ENCODE peak calls at places on chromosomes 11 and 22, in seven cellular contexts. I is SHP77 treated with DMSO at 0.1 percent for 48 hours, J is T-cell, E is vagina, U is HTR-8/SVneo, N is Ammon's horn, A is A172. D is an unnamed sample.

GRCh38 chr22:48091060-48091650 is 1328.7 kb downstream of the TBC1D22A start:
- DNase-seq in J (no peak), N (no peak), A (no peak), E (no peak), U (no peak), I (no peak), D (no peak)

GRCh38 chr11:121366970-121367369 is 74.4 kb downstream of the SC5D start:
- DNase-seq in A (no peak), I (no peak), U (no peak), J (no peak), N (no peak), E (no peak), D (no peak)

GRCh38 chr11:102464037-102464436 is 11.5 kb upstream of the TMEM123 start:
- DNase-seq in A (no peak), I (no peak), U (no peak), N (no peak), E (no peak), J (no peak), D (no peak)

GRCh38 chr11:119029340-119030028 is 1.2 kb downstream of the SLC37A4 start:
- DNase-seq in I (no peak), U (no peak), J (no peak), E (no peak), A (no peak), N (peak; percentile 38), D (no peak)

GRCh38 chr11:66603072-66603471 is 10.1 kb downstream of the CCS start:
- DNase-seq in I (no peak), U (no peak), N (no peak), E (no peak), J (no peak), A (no peak), D (no peak)

GRCh38 chr11:65301491-65302329 is 13.0 kb upstream of the CDC42EP2 start:
- DNase-seq in I (no peak), N (peak; percentile 72), A (no peak), U (no peak), E (no peak), J (no peak), D (no peak)

GRCh38 chr11:117690484-117691205 is 106.4 kb downstream of the DSCAML1 start:
- DNase-seq in J (no peak), U (no peak), E (no peak), A (no peak), I (no peak), N (no peak), D (no peak)

GRCh38 chr11:73375830-73376167 is 400 bp upstream of the RELT start:
- DNase-seq in U (no peak), N (no peak), E (no peak), A (no peak), I (no peak), J (no peak), D (no peak)

GRCh38 chr11:70360211-70360610 is 38.1 kb upstream of the CTTN start:
- DNase-seq in J (no peak), A (no peak), U (no peak), I (no peak), N (no peak), E (no peak), D (no peak)

GRCh38 chr11:109865558-109866186 is 227.5 kb upstream of the ZC3H12C start:
- DNase-seq in N (peak; percentile 81), E (no peak), A (peak; percentile 3), U (peak; percentile 18), J (no peak), I (peak; percentile 8), D (no peak)

GRCh38 chr22:50251472-50252054 is 498 bp upstream of the HDAC10 start:
- DNase-seq in U (no peak), E (no peak), I (no peak), N (no peak), A (no peak), J (no peak), D (no peak)

GRCh38 chr22:46557736-46558480 is 20.5 kb upstream of the CELSR1 start:
- DNase-seq in N (no peak), U (no peak), A (no peak), E (no peak), I (no peak), J (no peak), D (no peak)

GRCh38 chr11:34327804-34328631 is 29.8 kb downstream of the ABTB2 start:
- DNase-seq in U (no peak), N (peak; percentile 71), E (no peak), J (no peak), I (no peak), A (no peak), D (no peak)

GRCh38 chr11:57482782-57483569 is 22.6 kb downstream of the RTN4RL2 start:
- DNase-seq in I (no peak), E (no peak), N (no peak), J (peak; percentile 60), U (no peak), A (peak; percentile 10), D (no peak)

GRCh38 chr11:111983187-111983986 is 41.8 kb upstream of the DLAT start:
- DNase-seq in U (no peak), A (no peak), N (peak; percentile 89), I (no peak), J (no peak), E (no peak), D (no peak)

GRCh38 chr11:94673353-94673752 is 94.8 kb upstream of the AMOTL1 start:
- DNase-seq in I (no peak), U (no peak), N (no peak), A (no peak), J (no peak), E (no peak), D (no peak)

GRCh38 chr11:126415669-126416420 is 60.4 kb downstream of the ST3GAL4 start:
- DNase-seq in U (no peak), I (no peak), A (no peak), N (peak; percentile 78), J (no peak), E (no peak), D (no peak)

GRCh38 chr11:44747339-44747738 is 20.6 kb downstream of the TSPAN18 start:
- DNase-seq in I (no peak), N (no peak), J (no peak), A (peak; percentile 33), E (no peak), U (no peak), D (no peak)

GRCh38 chr22:36770116-36770945 is 5.6 kb downstream of the IFT27 start:
- DNase-seq in E (no peak), N (no peak), I (no peak), A (no peak), U (no peak), J (no peak), D (no peak)

GRCh38 chr22:30023099-30023498 is 57.2 kb upstream of the HORMAD2 start:
- DNase-seq in N (peak; percentile 45), J (no peak), E (no peak), I (no peak), U (no peak), A (no peak), D (no peak)

GRCh38 chr22:28282346-28282745 is 363.3 kb upstream of the PITPNB start:
- DNase-seq in N (no peak), E (no peak), J (no peak), I (no peak), U (no peak), A (no peak), D (no peak)

GRCh38 chr11:112511271-112511670 is 250.6 kb upstream of the PLET1 start:
- DNase-seq in A (no peak), N (no peak), J (no peak), E (no peak), U (no peak), I (no peak), D (no peak)

GRCh38 chr11:67437082-67437821 is at the start of gene PTPRCAP:
- DNase-seq in A (no peak), N (no peak), I (no peak), J (peak; percentile 83), U (no peak), E (no peak), D (no peak)

GRCh38 chr11:63761173-63761572 is 7.4 kb downstream of the ZFTA start:
- DNase-seq in U (no peak), N (no peak), A (no peak), E (no peak), J (no peak), I (no peak), D (no peak)

GRCh38 chr11:33015621-33016551 is at the start of gene DEPDC7:
- DNase-seq in A (peak; percentile 86), I (no peak), J (peak; percentile 81), N (peak; percentile 95), E (no peak), U (peak; percentile 92), D (peak; percentile 86)

GRCh38 chr11:8062781-8063257 is 18.2 kb upstream of the TUB start:
- DNase-seq in U (no peak), I (no peak), E (peak; percentile 86), N (no peak), J (no peak), A (no peak), D (no peak)

GRCh38 chr11:62580959-62581715 is 7.4 kb upstream of the EEF1G start:
- DNase-seq in A (no peak), J (no peak), U (no peak), I (no peak), N (no peak), E (no peak), D (no peak)

GRCh38 chr22:29186302-29186701 is 19.4 kb upstream of the EMID1 start:
- DNase-seq in N (no peak), E (no peak), J (no peak), A (no peak), I (no peak), U (no peak), D (no peak)

GRCh38 chr11:67006029-67006884 is 16.7 kb upstream of the SYT12 start:
- DNase-seq in A (peak; percentile 71), U (peak; percentile 61), I (no peak), J (no peak), E (no peak), N (no peak), D (peak; percentile 68)

GRCh38 chr11:8015753-8016239 is 28.7 kb downstream of the EIF3F start:
- DNase-seq in U (no peak), N (no peak), I (no peak), E (peak; percentile 60), A (no peak), J (no peak), D (no peak)

GRCh38 chr11:19766206-19766605 is 53.6 kb downstream of the NAV2 start:
- DNase-seq in A (no peak), N (no peak), I (no peak), U (peak; percentile 12), J (no peak), E (no peak), D (no peak)

GRCh38 chr22:45055936-45056335 is 46.1 kb upstream of the PHF21B start:
- DNase-seq in I (no peak), U (no peak), E (no peak), A (no peak), J (no peak), N (no peak), D (no peak)

GRCh38 chr11:127098684-127099083 is 98.1 kb upstream of the KIRREL3 start:
- DNase-seq in U (no peak), A (no peak), E (no peak), I (no peak), N (no peak), J (no peak), D (no peak)

GRCh38 chr11:11037162-11037732 is 179.4 kb upstream of the ZBED5 start:
- DNase-seq in J (no peak), N (no peak), E (no peak), A (no peak), U (no peak), I (no peak), D (no peak)

GRCh38 chr11:57899378-57899777 is 124.3 kb upstream of the OR9Q1 start:
- DNase-seq in N (no peak), E (no peak), I (no peak), A (no peak), U (no peak), J (no peak), D (no peak)

GRCh38 chr11:16815047-16815767 is 76.8 kb downstream of the C11orf58 start:
- DNase-seq in A (no peak), I (no peak), U (no peak), N (peak; percentile 72), J (no peak), E (no peak), D (no peak)

GRCh38 chr22:22789233-22789921 is 98.2 kb upstream of the IGLL5 start:
- DNase-seq in N (no peak), J (no peak), E (peak; percentile 54), I (no peak), U (no peak), A (no peak), D (no peak)

GRCh38 chr11:129331217-129331616 is 44.4 kb upstream of the BARX2 start:
- DNase-seq in U (no peak), N (no peak), J (no peak), E (no peak), I (no peak), A (no peak), D (no peak)